ENCODE peak calls at places on chromosomes 4 and X, in eight cellular contexts. W is EH; X is stimulated activated CD8-positive, alpha-beta memory T cell treated with anti-CD3 and anti-CD28 coated beads, Interleukin-7, amount 100 ng/mL, for 24 hours; Q is transverse colon; M is left ventricle myocardium superior; T is AG09309; D is activated CD4-positive, alpha-beta T cell treated with anti-CD3 and anti-CD28 coated beads for 1 hour; R is ACHN. P is an unnamed sample.

GRCh38 chr4:157727163-157727562 is 445.7 kb downstream of the GASK1B start:
- DNase-seq in T (no peak), D (no peak), M (no peak), Q (no peak), X (no peak), W (no peak), R (no peak), P (no peak)

GRCh38 chr4:41200486-41201017 is 13.8 kb downstream of the APBB2 start:
- DNase-seq in R (no peak), Q (no peak), D (no peak), X (no peak), M (no peak), T (no peak), W (no peak), P (no peak)

GRCh38 chrX:120365320-120365719 is 3.4 kb downstream of the ATP1B4 start:
- DNase-seq in M (peak), W (peak), R (peak), Q (peak), T (no peak), D (peak), X (peak), P (peak)

GRCh38 chr4:185997287-185997686 is 71.7 kb upstream of the TLR3 start:
- DNase-seq in D (no peak), Q (no peak), R (no peak), M (peak), X (no peak), T (no peak), W (no peak), P (no peak)

GRCh38 chrX:130080791-130081367 is 29.4 kb downstream of the ELF4 start:
- DNase-seq in X (no peak), T (no peak), D (no peak), W (no peak), R (no peak), Q (no peak), M (no peak), P (no peak)

GRCh38 chrX:10142041-10142589 is 14.7 kb upstream of the CLCN4 start:
- DNase-seq in Q (no peak), D (no peak), W (no peak), X (no peak), T (no peak), R (no peak), M (no peak), P (no peak)

GRCh38 chr4:109406337-109406931 is 27.2 kb upstream of the SEC24B start:
- DNase-seq in W (peak), R (peak), Q (no peak), M (no peak), T (peak), D (no peak), X (no peak), P (peak)

GRCh38 chr4:151099976-151100417 is 569 bp downstream of the RPS3A start:
- DNase-seq in X (no peak), M (no peak), T (no peak), Q (no peak), D (no peak), R (peak), W (peak), P (no peak)

GRCh38 chr4:40340034-40340433 is 4.9 kb downstream of the CHRNA9 start:
- DNase-seq in Q (no peak), X (no peak), T (no peak), M (no peak), D (no peak), R (no peak), W (peak), P (no peak)

GRCh38 chr4:114598191-114599121 is at the start of gene UGT8:
- DNase-seq in W (peak), Q (peak), T (no peak), D (no peak), R (peak), X (no peak), M (peak), P (peak)

GRCh38 chr4:106502106-106502699 is 133.6 kb upstream of the GIMD1 start:
- DNase-seq in T (no peak), Q (peak), D (no peak), M (peak), W (peak), X (no peak), R (no peak), P (peak)

GRCh38 chr4:99720206-99720605 is 62.6 kb upstream of the C4orf54 start:
- DNase-seq in W (no peak), M (no peak), X (no peak), Q (no peak), R (no peak), T (no peak), D (no peak), P (no peak)

GRCh38 chrX:63128509-63128908 is 222.6 kb downstream of the SPIN4 start:
- DNase-seq in D (no peak), Q (no peak), T (no peak), X (no peak), W (peak), R (peak), M (no peak), P (peak)

GRCh38 chr4:76654796-76655195 is 219.8 kb downstream of the SHROOM3 start:
- DNase-seq in T (no peak), W (peak), R (no peak), M (no peak), Q (no peak), D (no peak), X (no peak), P (no peak)

GRCh38 chrX:110723844-110724243 is 71.8 kb downstream of the CHRDL1 start:
- DNase-seq in W (no peak), D (no peak), M (no peak), T (no peak), X (no peak), Q (no peak), R (no peak), P (no peak)

GRCh38 chr4:15414601-15415091 is 13.2 kb upstream of the C1QTNF7 start:
- DNase-seq in X (no peak), T (no peak), D (no peak), R (no peak), M (no peak), W (peak), Q (no peak), P (no peak)

GRCh38 chrX:10900585-10901289 is 210.4 kb upstream of the HCCS start:
- DNase-seq in Q (no peak), D (no peak), T (no peak), M (no peak), X (no peak), W (peak), R (peak), P (peak)

GRCh38 chr4:152352645-152353116 is 183.2 kb downstream of the FBXW7 start:
- DNase-seq in T (peak), Q (peak), M (peak), X (no peak), D (no peak), R (peak), W (peak), P (no peak)

GRCh38 chrX:151596282-151596681 is 32.8 kb downstream of the PASD1 start:
- DNase-seq in X (no peak), M (no peak), D (no peak), T (no peak), Q (no peak), W (no peak), R (no peak), P (no peak)

GRCh38 chr4:42594880-42595279 is 62.0 kb downstream of the ATP8A1 start:
- DNase-seq in R (no peak), Q (no peak), W (no peak), D (no peak), M (no peak), T (no peak), X (no peak), P (no peak)

GRCh38 chr4:55030606-55031005 is 94.8 kb downstream of the KDR start:
- DNase-seq in R (no peak), D (no peak), M (no peak), W (no peak), Q (no peak), X (no peak), T (no peak), P (no peak)

GRCh38 chrX:151825927-151826471 is 86.7 kb upstream of the MAGEA4 start:
- DNase-seq in W (peak), M (peak), D (no peak), T (peak), R (no peak), Q (no peak), X (no peak), P (no peak)

GRCh38 chr4:176569301-176569700 is 223.4 kb downstream of the VEGFC start:
- DNase-seq in R (no peak), X (no peak), W (no peak), M (no peak), D (no peak), T (no peak), Q (no peak), P (no peak)

GRCh38 chr4:16914208-16914607 is 15.8 kb upstream of the LDB2 start:
- DNase-seq in R (no peak), X (no peak), Q (no peak), T (no peak), D (no peak), M (peak), W (peak), P (peak)

GRCh38 chrX:50081282-50081955 is 119.4 kb downstream of the AKAP4 start:
- DNase-seq in X (no peak), W (peak), T (no peak), D (no peak), M (peak), R (peak), Q (peak), P (peak)

GRCh38 chr4:182978152-182978827 is 61.1 kb upstream of the DCTD start:
- DNase-seq in W (peak), T (no peak), R (no peak), X (no peak), D (no peak), M (no peak), Q (no peak), P (no peak)

P was measured in Calu3.